ENCODE peak calls at places on chromosomes 7 and 10, in four cellular contexts. M is hepatocyte, J is mesendoderm, C is aorta. V is an unnamed sample.

GRCh38 chr10:5944389-5945202 is 32.7 kb downstream of the IL15RA start:
- DNase-seq in M (peak), J (no peak), C (peak), V (peak)

GRCh38 chr7:134954197-134955082 is 31.9 kb upstream of the AGBL3 start:
- DNase-seq in M (peak), J (peak), C (no peak), V (no peak)

GRCh38 chr10:110544958-110545537 is 22.4 kb upstream of the SMC3 start:
- DNase-seq in M (peak), J (no peak), C (no peak), V (no peak)

GRCh38 chr7:80960228-80960627 is 41.4 kb upstream of the SEMA3C start:
- DNase-seq in M (no peak), J (no peak), C (no peak), V (no peak)

GRCh38 chr10:90319188-90319914 is 538.5 kb downstream of the HTR7 start:
- DNase-seq in M (peak), J (peak), C (no peak), V (no peak)

GRCh38 chr10:61286695-61287094 is 166.5 kb downstream of the TMEM26 start:
- DNase-seq in M (no peak), J (no peak), C (no peak), V (no peak)

GRCh38 chr7:48154792-48155413 is 16.4 kb upstream of the ABCA13 start:
- DNase-seq in M (peak), J (peak), C (no peak), V (no peak)

GRCh38 chr7:151428393-151429231 is 11.3 kb downstream of the CRYGN start:
- DNase-seq in M (peak), J (peak), C (no peak), V (no peak)

GRCh38 chr10:47282657-47283018 is 17.4 kb upstream of the GDF10 start:
- DNase-seq in M (no peak), J (no peak), C (no peak), V (no peak)

GRCh38 chr7:112112822-112113255 is 93.4 kb downstream of the DOCK4 start:
- DNase-seq in M (no peak), J (no peak), C (no peak), V (no peak)

GRCh38 chr10:1550291-1550595 is 187.1 kb downstream of the ADARB2 start:
- DNase-seq in M (no peak), J (no peak), C (peak), V (no peak)

GRCh38 chr7:159020987-159021386 is 123.7 kb downstream of the VIPR2 start:
- DNase-seq in M (no peak), J (peak), C (no peak), V (no peak)

GRCh38 chr7:17195576-17195975 is 102.9 kb upstream of the AHR start:
- DNase-seq in M (no peak), J (no peak), C (no peak), V (no peak)

GRCh38 chr10:125061557-125062243 is 98.7 kb downstream of the CTBP2 start:
- DNase-seq in M (no peak), J (no peak), C (peak), V (no peak)

GRCh38 chr10:115141254-115141653 is 48.1 kb downstream of the ATRNL1 start:
- DNase-seq in M (peak), J (no peak), C (no peak), V (no peak)

GRCh38 chr7:55476071-55476803 is 96.1 kb downstream of the VOPP1 start:
- DNase-seq in M (no peak), J (no peak), C (no peak), V (no peak)

GRCh38 chr10:113214331-113214730 is 264.3 kb downstream of the TCF7L2 start:
- DNase-seq in M (no peak), J (peak), C (no peak), V (no peak)

GRCh38 chr10:95493862-95494261 is 67.3 kb downstream of the SORBS1 start:
- DNase-seq in M (no peak), J (no peak), C (no peak), V (no peak)

GRCh38 chr7:84384417-84384816 is 189.8 kb upstream of the SEMA3A start:
- DNase-seq in M (no peak), J (no peak), C (no peak), V (no peak)

GRCh38 chr10:73981812-73982211 is 16.1 kb upstream of the VCL start:
- DNase-seq in M (no peak), J (no peak), C (no peak), V (no peak)

GRCh38 chr7:117810642-117811512 is 62.4 kb downstream of the CTTNBP2 start:
- DNase-seq in M (no peak), J (peak), C (no peak), V (no peak)

GRCh38 chr10:114876602-114877300 is 55.2 kb downstream of the FHIP2A start:
- DNase-seq in M (peak), J (peak), C (peak), V (peak)

GRCh38 chr10:95503526-95503925 is 57.6 kb downstream of the SORBS1 start:
- DNase-seq in M (no peak), J (no peak), C (no peak), V (no peak)

GRCh38 chr7:49721441-49721840 is 52.0 kb upstream of the VWC2 start:
- DNase-seq in M (no peak), J (no peak), C (no peak), V (no peak)

GRCh38 chr7:151777913-151778670 is 98.8 kb downstream of the PRKAG2 start:
- DNase-seq in M (no peak), J (no peak), C (peak), V (no peak)

GRCh38 chr7:1536768-1537630 is 6.5 kb downstream of the MAFK start:
- DNase-seq in M (peak), J (peak), C (peak), V (peak)

GRCh38 chr10:11553773-11554381 is 57.6 kb downstream of the USP6NL start:
- DNase-seq in M (no peak), J (no peak), C (no peak), V (no peak)

GRCh38 chr10:60335708-60336107 is 54.0 kb downstream of the ANK3 start:
- DNase-seq in M (no peak), J (peak), C (no peak), V (no peak)

GRCh38 chr7:78279035-78279434 is 480.5 kb downstream of the PHTF2 start:
- DNase-seq in M (no peak), J (no peak), C (no peak), V (no peak)

GRCh38 chr10:103797857-103798256 is 57.5 kb downstream of the SH3PXD2A start:
- DNase-seq in M (no peak), J (no peak), C (peak), V (no peak)

GRCh38 chr7:4173615-4174014 is 508.5 kb upstream of the FOXK1 start:
- DNase-seq in M (no peak), J (no peak), C (no peak), V (no peak)

GRCh38 chr10:72803119-72803505 is 90.4 kb upstream of the OIT3 start:
- DNase-seq in M (no peak), J (no peak), C (no peak), V (no peak)

GRCh38 chr10:72802291-72803118 is 91.0 kb upstream of the OIT3 start:
- DNase-seq in M (no peak), J (no peak), C (no peak), V (no peak)

GRCh38 chr10:72801263-72801868 is 92.2 kb upstream of the OIT3 start:
- DNase-seq in M (no peak), J (no peak), C (no peak), V (no peak)

GRCh38 chr10:72800741-72801092 is 92.8 kb upstream of the OIT3 start:
- DNase-seq in M (no peak), J (no peak), C (no peak), V (no peak)

DNA sequence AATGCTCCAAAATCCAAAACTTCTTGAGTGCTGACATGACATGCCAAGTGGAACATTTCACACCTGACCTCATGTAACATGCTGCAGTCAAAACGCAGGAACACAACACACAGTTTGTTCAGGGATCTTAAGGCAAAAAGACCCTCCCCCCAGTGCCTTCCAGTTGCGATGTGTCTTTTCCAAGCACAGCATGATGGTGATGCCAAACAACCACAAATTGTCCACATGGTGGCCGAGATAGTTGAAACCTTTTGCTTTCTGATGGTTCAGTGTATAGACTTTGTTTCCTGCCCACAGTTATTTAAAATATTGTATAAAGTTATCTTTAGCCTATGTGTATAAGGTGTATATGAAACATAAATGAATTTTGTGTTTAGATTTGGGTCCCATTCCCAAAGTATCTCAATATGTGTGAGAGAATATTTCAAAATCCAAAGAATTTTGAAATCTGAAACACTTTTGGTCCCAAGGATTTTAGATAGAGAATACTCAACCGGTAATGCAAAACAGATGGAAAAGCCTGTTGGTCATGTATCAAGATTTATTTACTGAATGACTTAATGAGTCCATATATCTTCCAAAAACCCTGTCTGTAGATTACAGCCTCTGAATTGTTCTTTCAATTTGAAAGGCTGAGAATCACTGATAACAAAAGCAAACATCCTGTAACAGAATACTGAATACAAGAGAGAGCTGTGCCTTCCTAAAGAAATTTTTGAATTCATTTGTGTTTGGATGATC is 93.4 kb upstream of the OIT3 start:
- DNase-seq in M (no peak), J (peak), C (no peak), V (no peak)
- H3K27ac ChIP-seq in M (no peak), J (no peak), C (no peak), V (no peak)

DNA sequence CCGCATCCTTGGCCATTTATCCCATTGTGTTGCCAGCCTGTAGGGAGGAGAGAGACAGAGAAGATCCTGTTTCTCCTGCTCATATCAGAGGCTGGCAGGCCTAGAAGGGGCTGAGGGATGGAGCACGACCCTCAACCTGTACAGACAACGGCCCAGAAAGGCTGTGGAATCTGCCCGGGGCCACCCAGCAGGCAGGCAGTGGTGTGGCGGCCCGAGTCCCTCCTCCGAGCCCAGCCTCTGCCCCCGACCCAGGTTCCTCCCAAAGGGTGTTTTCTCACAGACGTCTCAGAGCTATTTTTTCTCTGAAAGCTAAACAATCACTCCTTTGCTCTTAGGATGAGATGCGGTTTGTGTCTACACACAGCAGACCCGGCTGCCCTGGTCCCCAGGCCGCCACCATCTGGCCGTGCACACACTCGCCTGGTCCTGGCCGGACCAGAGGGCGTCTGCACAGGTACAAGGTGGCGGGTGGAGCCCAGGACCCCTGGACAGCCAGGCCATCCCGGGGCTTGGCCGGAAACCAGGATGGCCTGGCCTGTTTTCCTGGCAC is 69.3 kb downstream of the FOXL3 start:
- DNase-seq in M (no peak), J (no peak), C (peak), V (no peak)
- H3K27ac ChIP-seq in M (no peak), J (no peak), C (no peak), V (no peak)

GRCh38 chr7:36036590-36036989 is 116.5 kb upstream of the EEPD1 start:
- DNase-seq in M (no peak), J (peak), C (no peak), V (no peak)
- H3K27ac ChIP-seq in M (peak), J (no peak), C (peak), V (peak)

GRCh38 chr10:117188399-117188798 is 8.9 kb upstream of the KCNK18 start:
- DNase-seq in M (no peak), J (no peak), C (no peak), V (no peak)
- H3K27ac ChIP-seq in M (no peak), J (no peak), C (no peak), V (no peak)

GRCh38 chr7:28395806-28396205 is 16.5 kb upstream of the CREB5 start:
- DNase-seq in M (no peak), J (no peak), C (no peak), V (no peak)

GRCh38 chr7:28392289-28392688 is 20.0 kb upstream of the CREB5 start:
- DNase-seq in M (no peak), J (no peak), C (no peak), V (no peak)

GRCh38 chr7:28400838-28401360 is 11.4 kb upstream of the CREB5 start:
- DNase-seq in M (no peak), J (no peak), C (no peak), V (no peak)

GRCh38 chr7:28389504-28390385 is 22.6 kb upstream of the CREB5 start:
- DNase-seq in M (peak), J (peak), C (no peak), V (no peak)

GRCh38 chr7:28395404-28395803 is 16.9 kb upstream of the CREB5 start:
- DNase-seq in M (no peak), J (no peak), C (no peak), V (no peak)
- H3K27ac ChIP-seq in M (no peak), J (no peak), C (no peak), V (no peak)